ENCODE peak calls at places on chromosomes 6 and 20, in seven cellular contexts. A is GM10248, F is endothelial cell, K is DMS153, B is GM23338, N is fibroblast of lung, J is iris pigment epithelial cell. Y is an unnamed sample.

GRCh38 chr6:144467921-144468320 is 182.8 kb downstream of the UTRN start:
- DNase-seq in A (no peak), B (peak), F (no peak), K (no peak), J (no peak), N (no peak), Y (no peak)

GRCh38 chr6:38509713-38510112 is 130.0 kb downstream of the BTBD9 start:
- DNase-seq in K (no peak), N (peak), B (peak), A (no peak), J (peak), F (no peak), Y (no peak)

GRCh38 chr6:116373940-116374339 is 3.2 kb downstream of the DSE start:
- DNase-seq in K (no peak), N (no peak), B (no peak), A (no peak), F (no peak), J (no peak), Y (no peak)

GRCh38 chr6:78947962-78948361 is 80.6 kb downstream of the IRAK1BP1 start:
- DNase-seq in N (peak), K (no peak), B (no peak), J (peak), A (no peak), F (no peak), Y (no peak)

GRCh38 chr6:147131728-147132127 is 72.5 kb upstream of the STXBP5 start:
- DNase-seq in B (peak), F (no peak), A (no peak), J (peak), N (peak), K (peak), Y (no peak)

GRCh38 chr6:16270178-16270794 is 31.9 kb downstream of the GMPR start:
- DNase-seq in N (no peak), K (no peak), A (no peak), F (no peak), B (no peak), J (no peak), Y (no peak)

GRCh38 chr6:83590413-83590812 is 78.1 kb downstream of the PRSS35 start:
- DNase-seq in B (no peak), F (no peak), A (no peak), J (peak), N (peak), K (no peak), Y (no peak)

GRCh38 chr6:145829950-145830349 is 15.4 kb upstream of the FBXO30 start:
- DNase-seq in B (no peak), F (no peak), N (no peak), K (no peak), A (no peak), J (peak), Y (no peak)

GRCh38 chr20:10434467-10434831 is 427 bp upstream of the MKKS start:
- DNase-seq in N (peak), J (peak), K (peak), F (peak), A (peak), B (peak), Y (peak)

GRCh38 chr6:18784794-18785193 is 397.6 kb downstream of the RNF144B start:
- DNase-seq in J (no peak), K (no peak), A (no peak), F (no peak), N (no peak), B (no peak), Y (no peak)

GRCh38 chr6:37636801-37637561 is 60.7 kb downstream of the MDGA1 start:
- DNase-seq in J (no peak), A (no peak), K (no peak), F (no peak), B (no peak), N (no peak), Y (no peak)

GRCh38 chr6:157599191-157599590 is 218.2 kb downstream of the ZDHHC14 start:
- DNase-seq in B (no peak), F (no peak), A (no peak), J (no peak), N (no peak), K (no peak), Y (peak)

GRCh38 chr6:35343092-35343834 is 905 bp downstream of the PPARD start:
- DNase-seq in B (no peak), J (peak), K (no peak), N (peak), F (no peak), A (no peak), Y (peak)

GRCh38 chr6:41723178-41723935 is 12.1 kb downstream of the TFEB start:
- DNase-seq in N (peak), K (peak), B (peak), J (peak), A (peak), F (no peak), Y (peak)

GRCh38 chr6:31485063-31485462 is 12.9 kb upstream of the MICB start:
- DNase-seq in F (no peak), J (peak), A (no peak), B (no peak), K (no peak), N (peak), Y (no peak)

GRCh38 chr20:48338717-48339116 is 489.1 kb downstream of the PREX1 start:
- DNase-seq in J (peak), K (no peak), N (peak), A (no peak), F (no peak), B (no peak), Y (no peak)

GRCh38 chr6:46888578-46888977 is 33.2 kb downstream of the ADGRF5 start:
- DNase-seq in B (no peak), F (no peak), A (no peak), K (no peak), N (no peak), J (no peak), Y (no peak)

GRCh38 chr20:57432874-57433491 is 41.8 kb downstream of the RBM38 start:
- DNase-seq in K (no peak), J (no peak), N (no peak), F (no peak), A (peak), B (no peak), Y (peak)

GRCh38 chr6:156859686-156860085 is 82.5 kb downstream of the ARID1B start:
- DNase-seq in A (no peak), K (no peak), J (no peak), F (no peak), N (no peak), B (no peak), Y (no peak)

GRCh38 chr20:19440660-19441527 is 228.5 kb downstream of the SLC24A3 start:
- DNase-seq in A (no peak), N (no peak), F (no peak), J (no peak), B (no peak), K (no peak), Y (no peak)

GRCh38 chr6:168100011-168100802 is 21.2 kb upstream of the FRMD1 start:
- DNase-seq in J (no peak), A (no peak), N (no peak), B (no peak), K (no peak), F (no peak), Y (no peak)

GRCh38 chr20:62266340-62266739 is 28.0 kb downstream of the OSBPL2 start:
- DNase-seq in N (no peak), F (no peak), B (no peak), A (no peak), K (no peak), J (peak), Y (peak)

GRCh38 chr6:93105017-93105416 is 314.3 kb downstream of the EPHA7 start:
- DNase-seq in A (no peak), K (no peak), B (no peak), N (peak), F (no peak), J (peak), Y (no peak)

GRCh38 chr20:2172305-2173175 is 70.9 kb downstream of the STK35 start:
- DNase-seq in B (peak), J (peak), N (peak), K (peak), F (peak), A (peak), Y (peak)

GRCh38 chr6:167676000-167676665 is 150.6 kb upstream of the AFDN start:
- DNase-seq in N (peak), J (no peak), F (peak), A (no peak), K (no peak), B (no peak), Y (no peak)

GRCh38 chr6:128098000-128098581 is 197.2 kb upstream of the THEMIS start:
- DNase-seq in J (peak), K (no peak), N (no peak), F (no peak), B (no peak), A (no peak), Y (no peak)

GRCh38 chr20:46694484-46694883 is 5.2 kb upstream of the TP53RK start:
- DNase-seq in B (no peak), K (no peak), A (no peak), N (peak), J (peak), F (no peak), Y (peak)

GRCh38 chr6:145673504-145673903 is 61.8 kb downstream of the EPM2A start:
- DNase-seq in K (no peak), J (no peak), B (no peak), N (no peak), A (no peak), F (no peak), Y (no peak)

GRCh38 chr20:47704746-47705496 is 80.4 kb downstream of the SULF2 start:
- DNase-seq in F (no peak), B (no peak), J (no peak), A (no peak), K (no peak), N (no peak), Y (no peak)

GRCh38 chr20:36274248-36274841 is 31.8 kb upstream of the DLGAP4 start:
- DNase-seq in B (peak), N (no peak), F (no peak), J (no peak), K (no peak), A (no peak), Y (no peak)